ENCODE peak calls at places on chromosomes 3 and 15, in ten cellular contexts. P, M, R, N, I, H, W, Z, O and V are unnamed samples. For H3K36me3, the result is how much of the 10 kb centered on the place peaks cover.

GRCh38 chr3:56089739-56090138 is 378.5 kb downstream of the ERC2 start:
- DNase-seq in N (no peak), R (no peak), O (no peak), P (no peak), Z (no peak), M (no peak), I (no peak), H (no peak), W (no peak), V (no peak)

GRCh38 chr15:100997442-100997841 is 78.3 kb downstream of the LRRK1 start:
- DNase-seq in I (no peak), M (no peak), W (no peak), O (no peak), H (no peak), Z (no peak), N (no peak), R (no peak), P (no peak), V (no peak)

GRCh38 chr3:183340222-183340621 is 87.2 kb downstream of the B3GNT5 start:
- DNase-seq in R (no peak), W (no peak), H (no peak), N (no peak), P (no peak), O (no peak), M (no peak), I (no peak), Z (no peak), V (no peak)

GRCh38 chr3:177816667-177817208 is 619.5 kb upstream of the TBL1XR1 start:
- DNase-seq in W (no peak), P (no peak), O (no peak), H (peak), Z (no peak), I (no peak), M (no peak), R (no peak), N (no peak), V (no peak)

GRCh38 chr15:34691024-34691423 is 63.8 kb downstream of the GJD2 start:
- DNase-seq in N (no peak), I (no peak), M (no peak), O (no peak), H (peak), P (no peak), W (no peak), Z (no peak), R (no peak), V (no peak)

GRCh38 chr3:78402720-78403119 is 1362.8 kb downstream of the ROBO2 start:
- DNase-seq in I (no peak), M (no peak), H (peak), N (no peak), Z (no peak), W (no peak), P (no peak), R (no peak), O (no peak), V (no peak)

GRCh38 chr3:175985781-175986180 is 1126.6 kb downstream of the NAALADL2 start:
- DNase-seq in I (no peak), R (no peak), O (no peak), N (no peak), M (no peak), P (no peak), W (no peak), Z (no peak), H (no peak), V (no peak)

GRCh38 chr15:44598892-44599291 is 61.9 kb downstream of the EIF3J start:
- DNase-seq in R (no peak), O (no peak), I (no peak), W (no peak), Z (no peak), N (no peak), M (no peak), P (no peak), H (no peak), V (no peak)

GRCh38 chr3:186458306-186459107 is 85.7 kb downstream of the CRYGS start:
- DNase-seq in O (no peak), Z (no peak), M (no peak), I (no peak), R (no peak), P (no peak), W (no peak), H (no peak), N (no peak), V (no peak)

GRCh38 chr3:60594025-60594424 is 657.2 kb downstream of the FHIT start:
- DNase-seq in N (peak), H (peak), M (peak), R (peak), I (peak), P (no peak), O (no peak), W (no peak), Z (peak), V (no peak)

GRCh38 chr3:40290396-40290795 is 19.1 kb upstream of the EIF1B start:
- DNase-seq in I (no peak), H (no peak), Z (no peak), W (peak), P (peak), M (no peak), R (no peak), O (no peak), N (peak), V (no peak)

GRCh38 chr15:101652783-101653430 is 726 bp upstream of the TM2D3 start:
- DNase-seq in I (peak), M (no peak), R (peak), H (no peak), Z (no peak), N (no peak), P (no peak), W (no peak), O (no peak), V (no peak)

GRCh38 chr3:76624128-76624527 is 415.8 kb upstream of the ROBO2 start:
- DNase-seq in Z (no peak), N (no peak), O (no peak), P (no peak), M (no peak), R (no peak), I (no peak), W (no peak), H (no peak), V (no peak)
- H3K36me3 ChIP-seq in Z (under half), N (under half), O (under half), P (under half), M (under half), R (under half), I (under half), W (under half), H (under half), V (under half)

GRCh38 chr3:129567176-129567705 is 24.3 kb downstream of the H1-8 start:
- DNase-seq in O (no peak), R (no peak), M (no peak), I (no peak), N (no peak), P (no peak), H (no peak), Z (no peak), W (no peak), V (no peak)

GRCh38 chr3:129567932-129568331 is 25.0 kb downstream of the H1-8 start:
- DNase-seq in W (no peak), H (no peak), M (no peak), N (no peak), P (peak), I (no peak), O (no peak), Z (no peak), R (no peak), V (no peak)

GRCh38 chr3:129572603-129573002 is 29.6 kb downstream of the H1-8 start:
- DNase-seq in O (no peak), R (no peak), N (no peak), Z (no peak), M (no peak), W (no peak), P (no peak), I (no peak), H (no peak), V (no peak)

GRCh38 chr3:129571605-129572547 is 28.9 kb downstream of the H1-8 start:
- DNase-seq in P (no peak), O (no peak), R (no peak), N (no peak), Z (no peak), H (no peak), M (no peak), I (no peak), W (no peak), V (no peak)

GRCh38 chr3:129569856-129570255 is 26.9 kb downstream of the H1-8 start:
- DNase-seq in M (no peak), W (no peak), I (no peak), O (no peak), N (no peak), P (no peak), Z (no peak), R (no peak), H (no peak), V (no peak)
- H3K36me3 ChIP-seq in M (under half), W (under half), I (under half), O (under half), N (under half), P (under half), Z (under half), R (under half), H (under half), V (under half)

DNA sequence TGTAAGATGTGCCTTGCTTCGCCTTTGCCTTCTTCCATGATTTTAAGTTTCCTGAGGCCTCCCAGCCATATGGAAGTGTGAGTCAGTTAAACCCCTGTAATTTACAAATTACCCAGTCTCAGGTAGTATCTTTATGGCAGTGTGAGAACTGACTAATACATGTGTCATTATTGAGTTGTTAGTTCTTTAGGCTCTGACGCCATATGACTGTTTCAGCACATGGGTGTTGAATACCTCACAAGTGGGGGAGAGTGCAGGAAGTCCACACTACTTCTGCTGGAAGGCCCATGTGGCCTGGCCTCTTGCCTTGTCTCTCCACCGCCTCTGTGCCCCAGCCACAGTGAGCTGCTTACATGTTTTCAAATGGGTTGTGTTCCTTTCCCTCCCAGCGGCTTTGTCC is 28.5 kb downstream of the MFSD1 start:
- DNase-seq in P (no peak), R (no peak), H (peak), N (no peak), I (no peak), O (no peak), M (no peak), Z (no peak), W (no peak), V (no peak)
- H3K36me3 ChIP-seq in P (under half), R (under half), H (under half), N (under half), I (under half), O (under half), M (under half), Z (under half), W (under half), V (under half)

GRCh38 chr3:32883817-32884216 is 66.0 kb downstream of the TRIM71 start:
- DNase-seq in H (no peak), Z (no peak), O (no peak), P (no peak), N (no peak), R (no peak), M (no peak), I (no peak), W (no peak), V (no peak)

GRCh38 chr3:32882603-32883025 is 64.8 kb downstream of the TRIM71 start:
- DNase-seq in N (no peak), P (no peak), R (no peak), M (no peak), I (no peak), O (no peak), H (no peak), Z (no peak), W (peak), V (peak)

GRCh38 chr3:32885283-32885935 is 66.0 kb upstream of the CCR4 start:
- DNase-seq in H (no peak), W (no peak), O (no peak), P (no peak), I (no peak), Z (no peak), N (no peak), M (no peak), R (no peak), V (no peak)

GRCh38 chr3:32886296-32886695 is 65.1 kb upstream of the CCR4 start:
- DNase-seq in W (no peak), H (no peak), P (no peak), N (no peak), R (no peak), I (no peak), M (no peak), Z (no peak), O (no peak), V (no peak)

GRCh38 chr3:32884532-32885031 is 66.8 kb downstream of the TRIM71 start:
- DNase-seq in W (no peak), Z (no peak), R (no peak), N (no peak), I (no peak), M (no peak), P (no peak), H (no peak), O (no peak), V (no peak)
- H3K36me3 ChIP-seq in W (under half), Z (under half), R (under half), N (under half), I (under half), M (under half), P (under half), H (under half), O (under half), V (under half)

GRCh38 chr3:43998841-43999805 is 242.6 kb upstream of the TOPAZ1 start:
- DNase-seq in R (no peak), N (no peak), W (no peak), O (no peak), Z (no peak), M (no peak), I (no peak), H (peak), P (no peak), V (peak)

GRCh38 chr3:44000586-44000985 is 241.1 kb upstream of the TOPAZ1 start:
- DNase-seq in R (no peak), H (peak), W (no peak), N (no peak), O (no peak), P (no peak), Z (no peak), M (no peak), I (no peak), V (no peak)

GRCh38 chr3:43998374-43998840 is 243.3 kb upstream of the TOPAZ1 start:
- DNase-seq in R (no peak), I (no peak), Z (no peak), W (no peak), N (no peak), H (peak), M (no peak), P (no peak), O (no peak), V (no peak)

GRCh38 chr3:43999920-44000319 is 241.8 kb upstream of the TOPAZ1 start:
- DNase-seq in W (no peak), O (no peak), H (no peak), R (no peak), M (no peak), I (no peak), Z (no peak), P (no peak), N (no peak), V (no peak)

GRCh38 chr3:44001072-44001471 is 240.6 kb upstream of the TOPAZ1 start:
- DNase-seq in M (no peak), R (no peak), N (no peak), I (no peak), H (peak), Z (no peak), P (no peak), W (no peak), O (no peak), V (no peak)
- H3K36me3 ChIP-seq in M (under half), R (under half), N (under half), I (under half), H (under half), Z (under half), P (under half), W (under half), O (under half), V (under half)